ENCODE peak calls at places on chromosome 21, in ten cellular contexts. One of them, this sample, is unnamed.

GRCh38 chr21:29091032-29091431 is 17.6 kb upstream of the CCT8 start:
- DNase-seq in heart left ventricle: no peak
- DNase-seq in T-helper 9 cell: no peak
- DNase-seq in stimulated activated CD4-positive, alpha-beta T cell treated with anti-CD3 and anti-CD28 coated beads, Interleukin-2, amount 100 ng/mL, for 48 hours: no peak
- DNase-seq in GM23338: no peak
- DNase-seq in ELF-1: no peak
- DNase-seq in mammary epithelial cell: peak; percentile 68
- DNase-seq in lower leg skin: no peak
- DNase-seq in A549: no peak
- DNase-seq in skeletal muscle cell: peak; percentile 36
- DNase-seq in this sample: peak; percentile 69

GRCh38 chr21:44436958-44437357 is 18.4 kb upstream of the LRRC3 start:
- DNase-seq in A549: no peak
- DNase-seq in skeletal muscle cell: no peak
- DNase-seq in stimulated activated CD4-positive, alpha-beta T cell treated with anti-CD3 and anti-CD28 coated beads, Interleukin-2, amount 100 ng/mL, for 48 hours: no peak
- DNase-seq in GM23338: no peak
- DNase-seq in ELF-1: no peak
- DNase-seq in T-helper 9 cell: no peak
- DNase-seq in lower leg skin: peak; percentile 78
- DNase-seq in heart left ventricle: no peak
- DNase-seq in mammary epithelial cell: no peak
- DNase-seq in this sample: no peak

GRCh38 chr21:44985441-44986401 is 45.9 kb downstream of the SLX9 start:
- DNase-seq in heart left ventricle: no peak
- DNase-seq in ELF-1: no peak
- DNase-seq in mammary epithelial cell: no peak
- DNase-seq in GM23338: no peak
- DNase-seq in stimulated activated CD4-positive, alpha-beta T cell treated with anti-CD3 and anti-CD28 coated beads, Interleukin-2, amount 100 ng/mL, for 48 hours: no peak
- DNase-seq in T-helper 9 cell: no peak
- DNase-seq in A549: no peak
- DNase-seq in skeletal muscle cell: no peak
- DNase-seq in lower leg skin: peak; percentile 85
- DNase-seq in this sample: no peak

GRCh38 chr21:41164981-41165650 is 2.8 kb upstream of the BACE2 start:
- DNase-seq in A549: peak; percentile 56
- DNase-seq in heart left ventricle: no peak
- DNase-seq in stimulated activated CD4-positive, alpha-beta T cell treated with anti-CD3 and anti-CD28 coated beads, Interleukin-2, amount 100 ng/mL, for 48 hours: no peak
- DNase-seq in skeletal muscle cell: no peak
- DNase-seq in T-helper 9 cell: no peak
- DNase-seq in mammary epithelial cell: peak; percentile 87
- DNase-seq in GM23338: no peak
- DNase-seq in ELF-1: no peak
- DNase-seq in lower leg skin: peak; percentile 94
- DNase-seq in this sample: no peak

GRCh38 chr21:27001526-27001925 is 34.6 kb upstream of the ADAMTS5 start:
- DNase-seq in GM23338: no peak
- DNase-seq in mammary epithelial cell: no peak
- DNase-seq in ELF-1: no peak
- DNase-seq in T-helper 9 cell: no peak
- DNase-seq in heart left ventricle: no peak
- DNase-seq in lower leg skin: no peak
- DNase-seq in skeletal muscle cell: no peak
- DNase-seq in stimulated activated CD4-positive, alpha-beta T cell treated with anti-CD3 and anti-CD28 coated beads, Interleukin-2, amount 100 ng/mL, for 48 hours: no peak
- DNase-seq in A549: no peak
- DNase-seq in this sample: no peak

GRCh38 chr21:42553435-42553834 is 39.8 kb downstream of the SLC37A1 start:
- DNase-seq in lower leg skin: no peak
- DNase-seq in skeletal muscle cell: no peak
- DNase-seq in A549: no peak
- DNase-seq in heart left ventricle: no peak
- DNase-seq in ELF-1: no peak
- DNase-seq in stimulated activated CD4-positive, alpha-beta T cell treated with anti-CD3 and anti-CD28 coated beads, Interleukin-2, amount 100 ng/mL, for 48 hours: no peak
- DNase-seq in T-helper 9 cell: no peak
- DNase-seq in GM23338: no peak
- DNase-seq in mammary epithelial cell: no peak
- DNase-seq in this sample: peak; percentile 43

GRCh38 chr21:41660748-41661147 is 106.1 kb downstream of the RIPK4 start:
- DNase-seq in GM23338: no peak
- DNase-seq in A549: no peak
- DNase-seq in heart left ventricle: no peak
- DNase-seq in stimulated activated CD4-positive, alpha-beta T cell treated with anti-CD3 and anti-CD28 coated beads, Interleukin-2, amount 100 ng/mL, for 48 hours: no peak
- DNase-seq in skeletal muscle cell: no peak
- DNase-seq in T-helper 9 cell: no peak
- DNase-seq in mammary epithelial cell: no peak
- DNase-seq in ELF-1: no peak
- DNase-seq in lower leg skin: peak; percentile 82
- DNase-seq in this sample: no peak

GRCh38 chr21:22020221-22020620 is 1022.0 kb downstream of the NCAM2 start:
- DNase-seq in stimulated activated CD4-positive, alpha-beta T cell treated with anti-CD3 and anti-CD28 coated beads, Interleukin-2, amount 100 ng/mL, for 48 hours: no peak
- DNase-seq in skeletal muscle cell: no peak
- DNase-seq in mammary epithelial cell: no peak
- DNase-seq in A549: no peak
- DNase-seq in heart left ventricle: no peak
- DNase-seq in GM23338: peak; percentile 1
- DNase-seq in lower leg skin: no peak
- DNase-seq in ELF-1: no peak
- DNase-seq in T-helper 9 cell: no peak
- DNase-seq in this sample: no peak

GRCh38 chr21:33945652-33946270 is 30.2 kb upstream of the ATP5PO start:
- DNase-seq in A549: no peak
- DNase-seq in skeletal muscle cell: no peak
- DNase-seq in mammary epithelial cell: peak; percentile 71
- DNase-seq in lower leg skin: no peak
- DNase-seq in GM23338: no peak
- DNase-seq in T-helper 9 cell: no peak
- DNase-seq in heart left ventricle: no peak
- DNase-seq in ELF-1: no peak
- DNase-seq in stimulated activated CD4-positive, alpha-beta T cell treated with anti-CD3 and anti-CD28 coated beads, Interleukin-2, amount 100 ng/mL, for 48 hours: no peak
- DNase-seq in this sample: no peak

GRCh38 chr21:44918107-44918470 is 2.6 kb downstream of the ITGB2 start:
- DNase-seq in T-helper 9 cell: no peak
- DNase-seq in ELF-1: no peak
- DNase-seq in lower leg skin: no peak
- DNase-seq in skeletal muscle cell: no peak
- DNase-seq in A549: no peak
- DNase-seq in stimulated activated CD4-positive, alpha-beta T cell treated with anti-CD3 and anti-CD28 coated beads, Interleukin-2, amount 100 ng/mL, for 48 hours: no peak
- DNase-seq in GM23338: no peak
- DNase-seq in heart left ventricle: no peak
- DNase-seq in mammary epithelial cell: no peak
- DNase-seq in this sample: no peak

GRCh38 chr21:29258626-29259335 is 39.9 kb upstream of the BACH1 start:
- DNase-seq in heart left ventricle: no peak
- DNase-seq in mammary epithelial cell: peak; percentile 77
- DNase-seq in T-helper 9 cell: no peak
- DNase-seq in A549: peak; percentile 32
- DNase-seq in ELF-1: no peak
- DNase-seq in GM23338: no peak
- DNase-seq in lower leg skin: no peak
- DNase-seq in stimulated activated CD4-positive, alpha-beta T cell treated with anti-CD3 and anti-CD28 coated beads, Interleukin-2, amount 100 ng/mL, for 48 hours: no peak
- DNase-seq in skeletal muscle cell: no peak
- DNase-seq in this sample: peak; percentile 64

GRCh38 chr21:44989538-44989888 is 49.7 kb downstream of the SLX9 start:
- DNase-seq in heart left ventricle: no peak
- DNase-seq in ELF-1: no peak
- DNase-seq in GM23338: no peak
- DNase-seq in skeletal muscle cell: no peak
- DNase-seq in T-helper 9 cell: no peak
- DNase-seq in A549: no peak
- DNase-seq in mammary epithelial cell: no peak
- DNase-seq in stimulated activated CD4-positive, alpha-beta T cell treated with anti-CD3 and anti-CD28 coated beads, Interleukin-2, amount 100 ng/mL, for 48 hours: no peak
- DNase-seq in lower leg skin: no peak
- DNase-seq in this sample: no peak

GRCh38 chr21:29056005-29056404 is 17.4 kb downstream of the CCT8 start:
- DNase-seq in lower leg skin: no peak
- DNase-seq in skeletal muscle cell: no peak
- DNase-seq in T-helper 9 cell: no peak
- DNase-seq in GM23338: no peak
- DNase-seq in heart left ventricle: no peak
- DNase-seq in stimulated activated CD4-positive, alpha-beta T cell treated with anti-CD3 and anti-CD28 coated beads, Interleukin-2, amount 100 ng/mL, for 48 hours: no peak
- DNase-seq in A549: peak; percentile 4
- DNase-seq in mammary epithelial cell: no peak
- DNase-seq in ELF-1: no peak
- DNase-seq in this sample: no peak

GRCh38 chr21:39386194-39386593 is 37.3 kb upstream of the HMGN1 start:
- DNase-seq in heart left ventricle: no peak
- DNase-seq in A549: no peak
- DNase-seq in stimulated activated CD4-positive, alpha-beta T cell treated with anti-CD3 and anti-CD28 coated beads, Interleukin-2, amount 100 ng/mL, for 48 hours: no peak
- DNase-seq in mammary epithelial cell: no peak
- DNase-seq in skeletal muscle cell: no peak
- DNase-seq in lower leg skin: no peak
- DNase-seq in GM23338: no peak
- DNase-seq in T-helper 9 cell: no peak
- DNase-seq in ELF-1: peak; percentile 77
- DNase-seq in this sample: no peak

GRCh38 chr21:15682182-15682895 is 47.4 kb upstream of the USP25 start:
- DNase-seq in GM23338: no peak
- DNase-seq in stimulated activated CD4-positive, alpha-beta T cell treated with anti-CD3 and anti-CD28 coated beads, Interleukin-2, amount 100 ng/mL, for 48 hours: no peak
- DNase-seq in T-helper 9 cell: no peak
- DNase-seq in heart left ventricle: no peak
- DNase-seq in ELF-1: no peak
- DNase-seq in skeletal muscle cell: peak; percentile 63
- DNase-seq in lower leg skin: no peak
- DNase-seq in A549: peak; percentile 20
- DNase-seq in mammary epithelial cell: peak; percentile 49
- DNase-seq in this sample: peak; percentile 10

GRCh38 chr21:29342394-29342957 is 43.8 kb downstream of the BACH1 start:
- DNase-seq in skeletal muscle cell: peak; percentile 99
- DNase-seq in stimulated activated CD4-positive, alpha-beta T cell treated with anti-CD3 and anti-CD28 coated beads, Interleukin-2, amount 100 ng/mL, for 48 hours: peak; percentile 55
- DNase-seq in T-helper 9 cell: no peak
- DNase-seq in A549: peak; percentile 11
- DNase-seq in heart left ventricle: peak; percentile 51
- DNase-seq in lower leg skin: peak; percentile 92
- DNase-seq in ELF-1: no peak
- DNase-seq in mammary epithelial cell: peak; percentile 72
- DNase-seq in GM23338: no peak
- DNase-seq in this sample: peak; percentile 80

GRCh38 chr21:46069166-46069565 is 28.7 kb upstream of the COL6A2 start:
- DNase-seq in stimulated activated CD4-positive, alpha-beta T cell treated with anti-CD3 and anti-CD28 coated beads, Interleukin-2, amount 100 ng/mL, for 48 hours: no peak
- DNase-seq in T-helper 9 cell: no peak
- DNase-seq in lower leg skin: no peak
- DNase-seq in GM23338: no peak
- DNase-seq in skeletal muscle cell: no peak
- DNase-seq in heart left ventricle: no peak
- DNase-seq in mammary epithelial cell: no peak
- DNase-seq in ELF-1: no peak
- DNase-seq in A549: no peak
- DNase-seq in this sample: no peak

GRCh38 chr21:38955495-38955894 is 149.8 kb downstream of the ETS2 start:
- DNase-seq in GM23338: no peak
- DNase-seq in mammary epithelial cell: peak; percentile 87
- DNase-seq in A549: no peak
- DNase-seq in ELF-1: no peak
- DNase-seq in skeletal muscle cell: no peak
- DNase-seq in lower leg skin: no peak
- DNase-seq in T-helper 9 cell: no peak
- DNase-seq in heart left ventricle: peak; percentile 34
- DNase-seq in stimulated activated CD4-positive, alpha-beta T cell treated with anti-CD3 and anti-CD28 coated beads, Interleukin-2, amount 100 ng/mL, for 48 hours: no peak
- DNase-seq in this sample: peak; percentile 60

GRCh38 chr21:15645830-15646229 is 84.0 kb upstream of the USP25 start:
- DNase-seq in heart left ventricle: no peak
- DNase-seq in GM23338: no peak
- DNase-seq in stimulated activated CD4-positive, alpha-beta T cell treated with anti-CD3 and anti-CD28 coated beads, Interleukin-2, amount 100 ng/mL, for 48 hours: no peak
- DNase-seq in A549: no peak
- DNase-seq in ELF-1: no peak
- DNase-seq in T-helper 9 cell: no peak
- DNase-seq in skeletal muscle cell: no peak
- DNase-seq in lower leg skin: no peak
- DNase-seq in mammary epithelial cell: no peak
- DNase-seq in this sample: no peak

GRCh38 chr21:45357436-45358260 is 47.3 kb upstream of the COL18A1 start:
- DNase-seq in A549: no peak
- DNase-seq in skeletal muscle cell: no peak
- DNase-seq in GM23338: peak; percentile 59
- DNase-seq in heart left ventricle: peak; percentile 72
- DNase-seq in T-helper 9 cell: no peak
- DNase-seq in stimulated activated CD4-positive, alpha-beta T cell treated with anti-CD3 and anti-CD28 coated beads, Interleukin-2, amount 100 ng/mL, for 48 hours: no peak
- DNase-seq in lower leg skin: no peak
- DNase-seq in mammary epithelial cell: no peak
- DNase-seq in ELF-1: peak; percentile 51
- DNase-seq in this sample: no peak

GRCh38 chr21:45981641-45982255 is at the start of gene COL6A1:
- DNase-seq in stimulated activated CD4-positive, alpha-beta T cell treated with anti-CD3 and anti-CD28 coated beads, Interleukin-2, amount 100 ng/mL, for 48 hours: peak; percentile 30
- DNase-seq in GM23338: peak; percentile 52
- DNase-seq in mammary epithelial cell: peak; percentile 24
- DNase-seq in ELF-1: peak; percentile 69
- DNase-seq in lower leg skin: peak; percentile 93
- DNase-seq in A549: no peak
- DNase-seq in skeletal muscle cell: no peak
- DNase-seq in heart left ventricle: peak; percentile 80
- DNase-seq in T-helper 9 cell: peak; percentile 40
- DNase-seq in this sample: peak; percentile 91

GRCh38 chr21:25639167-25639921 is at the start of gene JAM2:
- DNase-seq in skeletal muscle cell: no peak
- DNase-seq in A549: peak; percentile 15
- DNase-seq in heart left ventricle: peak; percentile 59
- DNase-seq in GM23338: peak; percentile 75
- DNase-seq in mammary epithelial cell: no peak
- DNase-seq in T-helper 9 cell: peak; percentile 23
- DNase-seq in ELF-1: peak; percentile 66
- DNase-seq in stimulated activated CD4-positive, alpha-beta T cell treated with anti-CD3 and anti-CD28 coated beads, Interleukin-2, amount 100 ng/mL, for 48 hours: peak; percentile 27
- DNase-seq in lower leg skin: peak; percentile 85
- DNase-seq in this sample: peak; percentile 61

GRCh38 chr21:23968722-23969647 is 1638.3 kb downstream of the MRPL39 start:
- DNase-seq in T-helper 9 cell: peak; percentile 51
- DNase-seq in skeletal muscle cell: no peak
- DNase-seq in heart left ventricle: no peak
- DNase-seq in lower leg skin: no peak
- DNase-seq in A549: peak; percentile 4
- DNase-seq in ELF-1: peak; percentile 36
- DNase-seq in stimulated activated CD4-positive, alpha-beta T cell treated with anti-CD3 and anti-CD28 coated beads, Interleukin-2, amount 100 ng/mL, for 48 hours: peak; percentile 68
- DNase-seq in mammary epithelial cell: no peak
- DNase-seq in GM23338: peak; percentile 84
- DNase-seq in this sample: no peak

GRCh38 chr21:32940079-32941014 is 85.4 kb upstream of the OLIG2 start:
- DNase-seq in stimulated activated CD4-positive, alpha-beta T cell treated with anti-CD3 and anti-CD28 coated beads, Interleukin-2, amount 100 ng/mL, for 48 hours: peak; percentile 23
- DNase-seq in heart left ventricle: no peak
- DNase-seq in GM23338: peak; percentile 89
- DNase-seq in lower leg skin: peak; percentile 64
- DNase-seq in skeletal muscle cell: no peak
- DNase-seq in mammary epithelial cell: peak; percentile 26
- DNase-seq in T-helper 9 cell: peak; percentile 15
- DNase-seq in ELF-1: peak; percentile 56
- DNase-seq in A549: peak; percentile 42
- DNase-seq in this sample: peak; percentile 43

GRCh38 chr21:46351476-46352155 is 27.7 kb downstream of the PCNT start:
- DNase-seq in heart left ventricle: no peak
- DNase-seq in skeletal muscle cell: no peak
- DNase-seq in stimulated activated CD4-positive, alpha-beta T cell treated with anti-CD3 and anti-CD28 coated beads, Interleukin-2, amount 100 ng/mL, for 48 hours: no peak
- DNase-seq in T-helper 9 cell: no peak
- DNase-seq in GM23338: no peak
- DNase-seq in A549: no peak
- DNase-seq in mammary epithelial cell: no peak
- DNase-seq in ELF-1: no peak
- DNase-seq in lower leg skin: no peak
- DNase-seq in this sample: no peak

GRCh38 chr21:17921579-17922530 is 102.7 kb upstream of the C21orf91 start:
- DNase-seq in skeletal muscle cell: peak; percentile 69
- DNase-seq in stimulated activated CD4-positive, alpha-beta T cell treated with anti-CD3 and anti-CD28 coated beads, Interleukin-2, amount 100 ng/mL, for 48 hours: no peak
- DNase-seq in T-helper 9 cell: no peak
- DNase-seq in A549: no peak
- DNase-seq in ELF-1: no peak
- DNase-seq in mammary epithelial cell: peak; percentile 97
- DNase-seq in heart left ventricle: no peak
- DNase-seq in lower leg skin: no peak
- DNase-seq in GM23338: no peak
- DNase-seq in this sample: no peak

GRCh38 chr21:17250651-17251294 is 262.1 kb upstream of the CXADR start:
- DNase-seq in skeletal muscle cell: no peak
- DNase-seq in A549: no peak
- DNase-seq in stimulated activated CD4-positive, alpha-beta T cell treated with anti-CD3 and anti-CD28 coated beads, Interleukin-2, amount 100 ng/mL, for 48 hours: no peak
- DNase-seq in lower leg skin: no peak
- DNase-seq in mammary epithelial cell: no peak
- DNase-seq in T-helper 9 cell: no peak
- DNase-seq in heart left ventricle: no peak
- DNase-seq in ELF-1: no peak
- DNase-seq in GM23338: no peak
- DNase-seq in this sample: no peak

GRCh38 chr21:15841856-15842564 is 112.2 kb downstream of the USP25 start:
- DNase-seq in lower leg skin: no peak
- DNase-seq in stimulated activated CD4-positive, alpha-beta T cell treated with anti-CD3 and anti-CD28 coated beads, Interleukin-2, amount 100 ng/mL, for 48 hours: no peak
- DNase-seq in ELF-1: no peak
- DNase-seq in T-helper 9 cell: no peak
- DNase-seq in A549: no peak
- DNase-seq in heart left ventricle: no peak
- DNase-seq in skeletal muscle cell: peak; percentile 41
- DNase-seq in GM23338: no peak
- DNase-seq in mammary epithelial cell: peak; percentile 61
- DNase-seq in this sample: peak; percentile 21

This sample was measured in AG08396.